ENCODE peak calls at places on chromosome 1, in ten cellular contexts. A is kidney, N is tibial nerve, P is astrocyte, B is SK-N-SH, L is RWPE1, I is ovary, M is colonic mucosa, Z is pancreas, D is IMR-90. T is an unnamed sample.

GRCh38 chr1:24541711-24542346 is 14.1 kb upstream of the NCMAP start:
- DNase-seq in B (peak), Z (peak), N (no peak), M (peak), D (no peak), P (no peak), I (no peak), A (no peak), L (no peak), T (no peak)

GRCh38 chr1:203031467-203031866 is 5.2 kb downstream of the PPFIA4 start:
- DNase-seq in I (no peak), Z (no peak), A (no peak), B (no peak), L (no peak), N (no peak), D (no peak), P (no peak), M (no peak), T (no peak)

GRCh38 chr1:181064030-181064594 is 24.4 kb upstream of the IER5 start:
- DNase-seq in M (no peak), A (no peak), L (no peak), Z (no peak), P (no peak), B (peak), I (no peak), D (no peak), N (no peak), T (no peak)

GRCh38 chr1:116853680-116854191 is 56.0 kb upstream of the PTGFRN start:
- DNase-seq in B (peak), Z (no peak), I (no peak), L (peak), M (peak), A (no peak), D (peak), N (no peak), P (peak), T (peak)

GRCh38 chr1:159941139-159941866 is 4.1 kb downstream of the IGSF9 start:
- DNase-seq in Z (no peak), D (no peak), A (no peak), I (no peak), M (no peak), L (no peak), N (no peak), B (no peak), P (no peak), T (no peak)

GRCh38 chr1:182699673-182700350 is 15.4 kb upstream of the RGS8 start:
- DNase-seq in P (no peak), I (no peak), N (no peak), L (no peak), D (no peak), Z (no peak), A (peak), M (no peak), B (no peak), T (no peak)

GRCh38 chr1:115828101-115829022 is 12.6 kb downstream of the NHLH2 start:
- DNase-seq in D (peak), L (no peak), A (no peak), Z (peak), M (peak), I (peak), N (no peak), P (no peak), B (peak), T (peak)

GRCh38 chr1:235852887-235853286 is 13.8 kb downstream of the LYST start:
- DNase-seq in Z (no peak), I (no peak), N (no peak), A (no peak), M (no peak), D (no peak), B (no peak), P (peak), L (no peak), T (no peak)

GRCh38 chr1:100950776-100951175 is 54.9 kb downstream of the SLC30A7 start:
- DNase-seq in P (peak), N (no peak), I (no peak), B (no peak), A (no peak), D (peak), L (no peak), M (no peak), Z (no peak), T (no peak)

GRCh38 chr1:145828368-145829016 is 4.5 kb downstream of the POLR3C start:
- DNase-seq in Z (no peak), I (no peak), A (no peak), L (no peak), D (no peak), P (no peak), N (no peak), B (no peak), M (no peak), T (no peak)

GRCh38 chr1:147080013-147080661 is 92.1 kb downstream of the PRKAB2 start:
- DNase-seq in D (no peak), P (no peak), A (peak), M (no peak), B (peak), L (no peak), N (no peak), I (no peak), Z (no peak), T (no peak)

GRCh38 chr1:38746966-38747600 is 112.5 kb downstream of the RRAGC start:
- DNase-seq in M (no peak), I (no peak), N (no peak), A (no peak), P (no peak), D (no peak), Z (no peak), B (no peak), L (no peak), T (no peak)

GRCh38 chr1:201006450-201006849 is 17.1 kb downstream of the KIF21B start:
- DNase-seq in I (no peak), D (no peak), P (no peak), B (no peak), L (no peak), N (no peak), Z (no peak), M (no peak), A (no peak), T (peak)

GRCh38 chr1:35505911-35506798 is 51.0 kb downstream of the KIAA0319L start:
- DNase-seq in A (no peak), N (no peak), Z (peak), D (peak), P (peak), I (no peak), B (peak), M (no peak), L (peak), T (peak)

GRCh38 chr1:173570370-173571030 is 32.4 kb downstream of the SLC9C2 start:
- DNase-seq in Z (no peak), M (no peak), N (no peak), P (no peak), I (no peak), D (no peak), L (no peak), A (no peak), B (no peak), T (no peak)

GRCh38 chr1:240070188-240070587 is 21.5 kb upstream of the FMN2 start:
- DNase-seq in L (no peak), Z (no peak), A (no peak), M (no peak), P (no peak), I (no peak), N (no peak), B (no peak), D (no peak), T (no peak)

GRCh38 chr1:157163273-157164127 is 25.3 kb upstream of the ETV3 start:
- DNase-seq in B (peak), P (no peak), I (peak), D (peak), A (no peak), N (peak), M (peak), L (peak), Z (peak), T (peak)

GRCh38 chr1:234849824-234850223 is 239.8 kb upstream of the IRF2BP2 start:
- DNase-seq in P (peak), N (no peak), I (no peak), L (no peak), M (peak), B (no peak), A (no peak), D (no peak), Z (no peak), T (peak)

GRCh38 chr1:26721669-26722355 is 26.0 kb downstream of the ARID1A start:
- DNase-seq in B (no peak), D (no peak), M (no peak), Z (no peak), A (no peak), N (no peak), I (no peak), P (no peak), L (no peak), T (no peak)

GRCh38 chr1:10528066-10529014 is 53.6 kb downstream of the PEX14 start:
- DNase-seq in Z (no peak), N (no peak), I (no peak), M (no peak), L (peak), D (peak), B (no peak), A (no peak), P (peak), T (peak)

GRCh38 chr1:49340576-49340975 is 563.9 kb upstream of the BEND5 start:
- DNase-seq in I (no peak), B (no peak), D (no peak), N (no peak), A (no peak), Z (no peak), P (no peak), L (no peak), M (no peak), T (no peak)

DNA sequence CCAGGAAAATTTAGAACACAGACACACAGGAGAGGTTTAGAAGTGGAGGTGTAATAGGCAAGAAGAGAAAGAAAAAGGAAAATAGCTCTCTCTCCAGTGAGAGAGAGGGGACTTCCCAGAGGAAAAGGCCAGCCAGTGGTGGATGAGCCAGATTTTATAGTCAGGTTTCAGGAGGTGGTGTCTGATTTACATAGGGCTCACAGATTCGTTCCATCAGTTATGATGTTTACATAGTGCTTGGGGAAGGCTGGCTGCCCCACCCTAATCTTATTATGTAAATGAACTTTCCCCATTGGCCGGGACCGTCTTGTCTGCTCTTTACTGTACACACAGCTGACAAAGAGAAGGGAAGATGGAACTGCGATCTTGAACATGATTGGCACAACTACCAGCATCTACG is 797.3 kb downstream of the PLA2G4A start:
- DNase-seq in M (no peak), B (no peak), N (no peak), P (no peak), L (no peak), D (peak), I (no peak), A (no peak), Z (no peak), T (no peak)
- H3K27ac ChIP-seq in M (no peak), B (no peak), N (no peak), P (no peak), L (no peak), D (no peak), I (no peak), A (no peak), Z (no peak), T (no peak)

GRCh38 chr1:81982523-81982922 is 181.8 kb downstream of the ADGRL2 start:
- DNase-seq in L (no peak), I (no peak), A (no peak), N (no peak), B (no peak), M (no peak), D (no peak), Z (no peak), P (no peak), T (no peak)

GRCh38 chr1:81974222-81974841 is 173.6 kb downstream of the ADGRL2 start:
- DNase-seq in Z (no peak), A (no peak), D (no peak), M (no peak), B (no peak), L (no peak), N (no peak), I (no peak), P (no peak), T (no peak)

GRCh38 chr1:81974883-81975555 is 174.3 kb downstream of the ADGRL2 start:
- DNase-seq in N (no peak), B (no peak), P (no peak), L (no peak), M (no peak), I (no peak), A (no peak), Z (no peak), D (no peak), T (no peak)

GRCh38 chr1:81978945-81979344 is 178.2 kb downstream of the ADGRL2 start:
- DNase-seq in I (no peak), M (no peak), D (no peak), N (no peak), P (peak), B (no peak), L (no peak), Z (no peak), A (no peak), T (no peak)

GRCh38 chr1:81976539-81976938 is 175.8 kb downstream of the ADGRL2 start:
- DNase-seq in L (no peak), N (no peak), D (no peak), A (no peak), M (no peak), Z (no peak), P (no peak), B (no peak), I (no peak), T (no peak)
- H3K27ac ChIP-seq in L (no peak), N (no peak), D (no peak), A (no peak), M (no peak), Z (no peak), P (no peak), B (no peak), I (no peak), T (no peak)

GRCh38 chr1:192538407-192539311 is 36.9 kb upstream of the RGS1 start:
- DNase-seq in N (no peak), I (no peak), Z (no peak), P (peak), B (no peak), A (no peak), L (no peak), D (peak), M (no peak), T (no peak)
- H3K27ac ChIP-seq in N (peak), I (peak), Z (no peak), P (peak), B (peak), A (no peak), L (no peak), D (peak), M (peak), T (peak)

DNA sequence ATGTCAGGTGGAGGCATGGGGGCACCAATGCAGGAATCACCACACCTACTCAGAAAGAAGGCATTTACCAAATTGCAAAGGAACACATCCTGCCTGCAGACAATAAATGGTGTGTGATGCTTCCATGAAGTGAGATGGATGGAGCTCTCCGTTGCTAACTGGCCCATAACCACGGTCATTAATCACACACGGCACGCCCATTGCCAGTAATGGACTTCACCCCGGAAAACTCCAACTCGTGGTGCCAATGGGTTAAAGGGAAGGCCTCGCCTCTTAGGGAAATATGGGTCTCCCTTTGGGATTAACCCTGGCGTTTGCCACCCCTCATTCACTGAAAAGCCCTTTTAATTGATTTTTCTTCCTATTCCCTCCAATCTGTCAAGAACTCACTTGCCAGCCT is 443.1 kb upstream of the DAB1 start:
- DNase-seq in L (no peak), D (no peak), M (peak), A (no peak), Z (no peak), N (no peak), I (no peak), B (no peak), P (no peak), T (no peak)
- H3K27ac ChIP-seq in L (no peak), D (no peak), M (no peak), A (no peak), Z (no peak), N (no peak), I (no peak), B (no peak), P (no peak), T (no peak)

GRCh38 chr1:31364561-31365255 is 8.2 kb downstream of the FABP3 start:
- DNase-seq in N (no peak), I (no peak), D (no peak), Z (no peak), P (peak), L (no peak), B (no peak), M (no peak), A (no peak), T (no peak)

GRCh38 chr1:31356427-31356826 is 16.4 kb downstream of the FABP3 start:
- DNase-seq in M (no peak), B (no peak), Z (no peak), N (no peak), A (no peak), D (no peak), L (no peak), P (no peak), I (no peak), T (no peak)

GRCh38 chr1:31361607-31362006 is 11.3 kb downstream of the FABP3 start:
- DNase-seq in M (no peak), L (no peak), A (no peak), I (no peak), D (no peak), Z (no peak), P (no peak), N (no peak), B (no peak), T (no peak)

GRCh38 chr1:31366796-31367195 is 6.1 kb downstream of the FABP3 start:
- DNase-seq in L (no peak), B (no peak), M (no peak), A (no peak), D (no peak), I (no peak), P (no peak), N (no peak), Z (no peak), T (no peak)

DNA sequence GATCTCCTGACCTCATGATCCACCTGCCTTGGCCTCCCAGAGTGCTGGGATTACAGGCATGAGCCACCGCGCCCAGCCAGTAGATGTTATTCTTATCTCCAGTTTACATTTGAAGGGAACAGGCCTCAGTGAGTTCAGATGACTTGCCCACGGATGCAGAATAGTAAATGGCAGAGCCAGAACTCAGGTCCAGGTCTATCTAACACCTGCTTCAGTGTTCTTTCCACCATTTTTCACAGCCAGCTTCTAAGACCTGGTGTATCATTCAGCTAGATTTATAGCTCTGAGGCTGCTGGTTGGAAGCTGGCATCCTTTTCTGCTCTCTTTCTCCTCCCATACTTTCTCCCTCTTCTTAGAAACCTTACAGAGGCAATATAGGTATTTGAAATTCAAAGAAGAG is 10.8 kb downstream of the FABP3 start:
- DNase-seq in A (no peak), I (no peak), D (no peak), P (no peak), B (no peak), Z (no peak), N (no peak), L (no peak), M (no peak), T (no peak)
- H3K27ac ChIP-seq in A (peak), I (no peak), D (no peak), P (no peak), B (no peak), Z (no peak), N (no peak), L (no peak), M (no peak), T (no peak)

DNA sequence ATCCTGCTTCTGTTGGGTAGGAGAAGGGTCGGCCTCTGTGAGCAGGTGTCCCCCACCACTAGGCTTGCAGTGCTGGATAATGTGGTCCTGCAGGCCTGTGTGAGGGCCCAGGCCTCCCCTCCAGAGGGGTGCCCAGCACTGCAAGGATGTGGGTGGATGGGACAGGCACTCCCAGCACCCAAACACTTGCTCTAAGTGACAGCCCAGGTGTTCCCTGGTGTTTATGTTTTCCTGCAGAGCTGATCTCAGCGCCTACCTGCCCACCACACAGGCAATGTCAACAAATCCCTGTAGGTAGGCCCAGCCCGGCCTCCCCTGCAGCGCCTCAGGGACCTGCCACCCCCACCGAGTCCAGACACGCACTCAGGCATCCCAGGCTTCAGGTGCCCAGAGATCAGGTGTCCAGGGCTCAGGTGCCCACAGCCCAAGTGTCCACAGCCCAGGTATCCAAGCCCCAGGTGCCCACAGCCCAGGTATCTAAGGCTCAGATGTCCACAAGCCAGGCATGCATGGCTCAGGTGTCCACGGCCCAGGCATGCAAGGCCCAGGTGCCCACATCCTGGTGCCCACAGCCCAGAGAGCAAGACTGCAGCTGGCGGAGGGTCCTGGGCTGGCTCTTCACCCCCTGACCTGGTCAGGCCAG is 59.2 kb downstream of the WNT9A start:
- DNase-seq in I (peak), N (no peak), A (peak), D (no peak), P (no peak), L (no peak), B (peak), Z (no peak), M (peak), T (no peak)
- H3K27ac ChIP-seq in I (peak), N (peak), A (no peak), D (no peak), P (no peak), L (peak), B (no peak), Z (no peak), M (no peak), T (no peak)

DNA sequence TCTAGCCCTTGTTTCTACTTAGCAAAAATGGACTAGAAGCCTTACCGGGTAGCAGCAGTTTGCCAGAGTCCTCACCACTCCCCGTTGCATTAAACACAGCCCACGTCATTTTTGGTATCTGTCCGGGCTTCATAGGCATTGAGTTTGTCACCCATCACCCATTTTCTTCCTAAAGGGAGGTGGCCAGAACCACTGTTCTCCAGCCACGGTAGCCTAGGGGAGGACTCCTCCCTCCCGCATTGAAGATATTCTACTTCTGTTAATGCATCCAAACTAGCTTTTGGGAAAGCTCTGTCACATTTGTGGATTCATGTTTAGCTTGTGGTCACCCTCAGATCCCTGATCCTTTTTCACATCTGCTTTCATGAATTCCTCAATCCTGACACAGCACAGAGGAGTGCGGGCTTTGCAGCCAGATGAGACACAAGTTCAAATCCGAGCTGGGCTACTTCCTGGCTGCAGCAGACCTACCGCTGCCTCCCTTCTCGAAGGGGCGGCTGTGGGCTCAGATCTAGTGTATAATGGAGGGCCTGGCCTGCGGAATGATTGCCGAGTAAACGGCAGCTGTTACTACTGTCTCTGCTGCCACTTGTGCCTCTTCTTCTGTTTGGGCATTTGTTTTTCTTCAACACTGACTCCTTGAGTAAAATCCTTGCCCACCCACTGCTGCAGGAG is 63.2 kb upstream of the EFHD2 start:
- DNase-seq in P (no peak), B (no peak), A (peak), N (no peak), D (no peak), Z (no peak), I (no peak), L (no peak), M (no peak), T (no peak)
- H3K27ac ChIP-seq in P (no peak), B (no peak), A (no peak), N (no peak), D (no peak), Z (no peak), I (no peak), L (peak), M (no peak), T (no peak)

T was measured in brain microvascular endothelial cell.